ENCODE peak calls at places on chromosomes 2 and 18, in seven cellular contexts. Z, R, M, W, O, D and V are unnamed samples.

GRCh38 chr2:137435176-137435575 is 529.1 kb upstream of the HNMT start:
- DNase-seq in Z (no peak), R (no peak), M (no peak), W (no peak), O (no peak), D (no peak), V (peak; percentile 54)

GRCh38 chr2:23859983-23860382 is 66.9 kb downstream of the ATAD2B start:
- DNase-seq in Z (no peak), R (peak; percentile 49), M (no peak), W (no peak), O (no peak), D (peak; percentile 32), V (peak; percentile 44)

GRCh38 chr2:162073776-162074578 is at the start of gene DPP4:
- DNase-seq in Z (peak; percentile 66), R (peak; percentile 22), M (peak; percentile 54), W (peak; percentile 78), O (no peak), D (peak; percentile 42), V (peak; percentile 85)

GRCh38 chr2:160970052-160970846 is 190.0 kb upstream of the TANK start:
- DNase-seq in Z (peak; percentile 46), R (peak; percentile 82), M (peak; percentile 65), W (peak; percentile 95), O (peak; percentile 38), D (peak; percentile 93), V (peak; percentile 90)

GRCh38 chr2:145909175-145909574 is 1389.3 kb upstream of the ZEB2 start:
- DNase-seq in Z (no peak), R (no peak), M (no peak), W (no peak), O (no peak), D (no peak), V (no peak)

GRCh38 chr2:3423492-3424170 is 44.1 kb downstream of the TRAPPC12 start:
- DNase-seq in Z (peak; percentile 79), R (peak; percentile 27), M (peak; percentile 58), W (peak; percentile 68), O (peak; percentile 38), D (peak; percentile 48), V (peak; percentile 36)

GRCh38 chr2:29223851-29224692 is 108.9 kb downstream of the CLIP4 start:
- DNase-seq in Z (no peak), R (peak; percentile 55), M (no peak), W (no peak), O (no peak), D (peak; percentile 62), V (no peak)

GRCh38 chr18:67636597-67637385 is 120.3 kb upstream of the DSEL start:
- DNase-seq in Z (peak; percentile 28), R (no peak), M (no peak), W (no peak), O (no peak), D (no peak), V (no peak)

GRCh38 chr18:69400253-69400975 is at the start of gene DOK6:
- DNase-seq in Z (peak; percentile 77), R (peak; percentile 69), M (peak; percentile 78), W (peak; percentile 88), O (no peak), D (peak; percentile 80), V (peak; percentile 1)

GRCh38 chr18:12886498-12887126 is 2.6 kb upstream of the PTPN2 start:
- DNase-seq in Z (peak; percentile 37), R (no peak), M (no peak), W (peak; percentile 60), O (no peak), D (no peak), V (peak; percentile 36)

GRCh38 chr2:122166820-122167219 is 411.4 kb downstream of the TSN start:
- DNase-seq in Z (no peak), R (no peak), M (no peak), W (no peak), O (no peak), D (no peak), V (no peak)

GRCh38 chr18:30572214-30572613 is 470.3 kb downstream of the DSC3 start:
- DNase-seq in Z (no peak), R (no peak), M (no peak), W (no peak), O (no peak), D (no peak), V (no peak)

GRCh38 chr2:37563375-37564011 is 107.9 kb downstream of the CDC42EP3 start:
- DNase-seq in Z (no peak), R (peak; percentile 22), M (no peak), W (no peak), O (no peak), D (no peak), V (no peak)

GRCh38 chr2:10000541-10000940 is 42.8 kb upstream of the KLF11 start:
- DNase-seq in Z (no peak), R (no peak), M (no peak), W (no peak), O (no peak), D (no peak), V (no peak)

GRCh38 chr2:118737690-118738089 is 109.8 kb downstream of the EN1 start:
- DNase-seq in Z (no peak), R (no peak), M (no peak), W (no peak), O (no peak), D (no peak), V (peak; percentile 28)

GRCh38 chr2:224381913-224382647 is 19.8 kb downstream of the FAM124B start:
- DNase-seq in Z (no peak), R (no peak), M (no peak), W (no peak), O (no peak), D (no peak), V (no peak)

GRCh38 chr2:8551622-8552074 is 130.2 kb upstream of the ID2 start:
- DNase-seq in Z (peak; percentile 10), R (no peak), M (no peak), W (no peak), O (no peak), D (no peak), V (no peak)

GRCh38 chr2:227125506-227125905 is 38.5 kb downstream of the COL4A4 start:
- DNase-seq in Z (peak; percentile 73), R (no peak), M (no peak), W (peak; percentile 64), O (no peak), D (no peak), V (no peak)

GRCh38 chr2:121128741-121129659 is 156.0 kb downstream of the TFCP2L1 start:
- DNase-seq in Z (peak; percentile 70), R (no peak), M (peak; percentile 24), W (peak; percentile 86), O (no peak), D (peak; percentile 19), V (peak; percentile 89)

GRCh38 chr2:177242136-177242987 is 22.2 kb downstream of the NFE2L2 start:
- DNase-seq in Z (no peak), R (peak; percentile 95), M (no peak), W (peak; percentile 72), O (no peak), D (peak; percentile 97), V (peak; percentile 55)

GRCh38 chr18:22846088-22846683 is 86.9 kb upstream of the RBBP8 start:
- DNase-seq in Z (no peak), R (peak; percentile 25), M (no peak), W (no peak), O (no peak), D (peak; percentile 15), V (no peak)

GRCh38 chr2:216796096-216796840 is 63.6 kb downstream of the TNP1 start:
- DNase-seq in Z (no peak), R (no peak), M (no peak), W (peak; percentile 3), O (no peak), D (no peak), V (no peak)

GRCh38 chr2:233817305-233817980 is 36.9 kb downstream of the HJURP start:
- DNase-seq in Z (no peak), R (peak; percentile 20), M (no peak), W (no peak), O (no peak), D (no peak), V (no peak)

GRCh38 chr2:118881490-118882129 is 34.2 kb upstream of the EN1 start:
- DNase-seq in Z (peak; percentile 91), R (peak; percentile 20), M (no peak), W (peak; percentile 85), O (peak; percentile 57), D (peak; percentile 44), V (peak; percentile 88)

GRCh38 chr2:106344302-106344701 is 123.9 kb downstream of the RGPD3 start:
- DNase-seq in Z (no peak), R (no peak), M (no peak), W (no peak), O (no peak), D (no peak), V (no peak)

GRCh38 chr2:220068877-220069276 is 441.4 kb downstream of the SLC4A3 start:
- DNase-seq in Z (no peak), R (no peak), M (no peak), W (no peak), O (no peak), D (no peak), V (no peak)
- H2BK5ac ChIP-seq in Z (no peak overlapping the region), R (no peak overlapping the region), M (no peak overlapping the region), W (no peak overlapping the region), O (no peak overlapping the region), D (no peak overlapping the region), V (no peak overlapping the region)

DNA sequence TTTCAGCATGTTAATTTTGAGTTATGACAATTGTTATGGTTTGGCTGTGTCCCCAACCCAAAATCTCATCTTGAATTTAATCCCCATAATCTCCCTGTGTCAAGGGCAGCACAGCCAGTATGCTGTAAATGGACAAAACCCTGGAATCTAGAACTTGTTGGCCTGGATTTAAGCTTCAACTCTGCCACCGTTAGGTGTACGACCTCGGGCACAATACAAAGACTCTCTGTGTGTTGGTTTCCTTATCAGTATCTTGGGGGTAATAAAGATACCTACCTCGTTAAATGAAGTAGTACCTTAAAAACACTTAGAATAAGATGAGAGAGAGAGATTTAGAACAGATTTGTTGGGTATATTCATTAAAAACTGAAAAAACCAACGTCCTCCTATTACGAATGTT is 106.5 kb downstream of the CDH19 start:
- DNase-seq in Z (no peak), R (no peak), M (no peak), W (peak; percentile 6), O (no peak), D (no peak), V (no peak)
- H2BK120ac ChIP-seq in Z (no peak overlapping the region), R (no peak overlapping the region), M (no peak overlapping the region), W (no peak overlapping the region), O (no peak overlapping the region), D (no peak overlapping the region), V (no peak overlapping the region)

GRCh38 chr18:48290162-48290926 is 118.8 kb downstream of the ZBTB7C start:
- DNase-seq in Z (no peak), R (no peak), M (no peak), W (no peak), O (no peak), D (no peak), V (no peak)
- H2BK5ac ChIP-seq in Z (no peak overlapping the region), R (no peak overlapping the region), M (no peak overlapping the region), W (no peak overlapping the region), O (no peak overlapping the region), D (no peak overlapping the region), V (no peak overlapping the region)

GRCh38 chr2:30437809-30438548 is 9.1 kb upstream of the LCLAT1 start:
- DNase-seq in Z (no peak), R (no peak), M (no peak), W (no peak), O (no peak), D (no peak), V (no peak)

GRCh38 chr2:30443081-30443480 is 4.0 kb upstream of the LCLAT1 start:
- DNase-seq in Z (no peak), R (no peak), M (no peak), W (no peak), O (no peak), D (no peak), V (no peak)

GRCh38 chr2:30436859-30437435 is 10.1 kb upstream of the LCLAT1 start:
- DNase-seq in Z (no peak), R (no peak), M (no peak), W (no peak), O (no peak), D (no peak), V (no peak)

GRCh38 chr2:30441023-30441422 is 6.0 kb upstream of the LCLAT1 start:
- DNase-seq in Z (no peak), R (no peak), M (no peak), W (peak; percentile 32), O (no peak), D (no peak), V (no peak)

GRCh38 chr2:30439879-30440278 is 7.2 kb upstream of the LCLAT1 start:
- DNase-seq in Z (no peak), R (no peak), M (no peak), W (no peak), O (no peak), D (no peak), V (no peak)
- H2BK120ac ChIP-seq in Z (no peak overlapping the region), R (no peak overlapping the region), M (no peak overlapping the region), W (no peak overlapping the region), O (no peak overlapping the region), D (no peak overlapping the region), V (no peak overlapping the region)